ENCODE peak calls at places on chromosome 19, in six cellular contexts. E, Q, I, V, G and L are unnamed samples.

GRCh38 chr19:21638776-21639175 is 128.6 kb downstream of the ZNF100 start:
- DNase-seq in E (no peak), Q (no peak), I (no peak), V (no peak), G (no peak), L (no peak)

GRCh38 chr19:18364826-18365528 is 21.0 kb upstream of the GDF15 start:
- DNase-seq in E (no peak), Q (peak), I (no peak), V (no peak), G (peak), L (no peak)

GRCh38 chr19:34475975-34476594 is 5.5 kb upstream of the WTIP start:
- DNase-seq in E (no peak), Q (no peak), I (no peak), V (no peak), G (no peak), L (no peak)

GRCh38 chr19:869245-870177 is 10.0 kb downstream of the CFD start:
- DNase-seq in E (no peak), Q (peak), I (no peak), V (no peak), G (peak), L (no peak)

GRCh38 chr19:53007200-53008054 is 6.3 kb upstream of the ERVV-1 start:
- DNase-seq in E (no peak), Q (no peak), I (no peak), V (no peak), G (no peak), L (no peak)

GRCh38 chr19:8615813-8616596 is 5.5 kb upstream of the ADAMTS10 start:
- DNase-seq in E (no peak), Q (peak), I (peak), V (peak), G (peak), L (no peak)

GRCh38 chr19:28327905-28328304 is 885.0 kb downstream of the UQCRFS1 start:
- DNase-seq in E (no peak), Q (no peak), I (no peak), V (no peak), G (no peak), L (no peak)

GRCh38 chr19:1336079-1336684 is 47.5 kb upstream of the NDUFS7 start:
- DNase-seq in E (peak), Q (no peak), I (no peak), V (no peak), G (no peak), L (no peak)

GRCh38 chr19:30649149-30649548 is 277.0 kb downstream of the ZNF536 start:
- DNase-seq in E (no peak), Q (no peak), I (no peak), V (no peak), G (no peak), L (no peak)

GRCh38 chr19:55433292-55433691 is 9.8 kb downstream of the SHISA7 start:
- DNase-seq in E (no peak), Q (no peak), I (no peak), V (no peak), G (no peak), L (no peak)

GRCh38 chr19:1324792-1325567 is 39.3 kb downstream of the EFNA2 start:
- DNase-seq in E (no peak), Q (peak), I (no peak), V (peak), G (peak), L (no peak)

GRCh38 chr19:22257916-22258315 is 28.3 kb upstream of the ZNF729 start:
- DNase-seq in E (no peak), Q (no peak), I (no peak), V (no peak), G (no peak), L (no peak)

GRCh38 chr19:6100284-6100915 is 9.9 kb downstream of the RFX2 start:
- DNase-seq in E (no peak), Q (no peak), I (no peak), V (no peak), G (no peak), L (no peak)

GRCh38 chr19:2282062-2282861 is at the start of gene PEAK3:
- DNase-seq in E (no peak), Q (no peak), I (no peak), V (peak), G (no peak), L (peak)

GRCh38 chr19:46016426-46017094 is 6.3 kb downstream of the PGLYRP1 start:
- DNase-seq in E (peak), Q (peak), I (peak), V (peak), G (peak), L (peak)

GRCh38 chr19:33580026-33580644 is 41.6 kb upstream of the CHST8 start:
- DNase-seq in E (no peak), Q (no peak), I (peak), V (no peak), G (no peak), L (no peak)

GRCh38 chr19:2461751-2462634 is 5.2 kb upstream of the LMNB2 start:
- DNase-seq in E (peak), Q (peak), I (no peak), V (no peak), G (peak), L (peak)

GRCh38 chr19:33365676-33366075 is 7.8 kb upstream of the CEBPG start:
- DNase-seq in E (no peak), Q (no peak), I (no peak), V (no peak), G (no peak), L (no peak)

GRCh38 chr19:1591421-1592022 is 1.1 kb downstream of the MBD3 start:
- DNase-seq in E (no peak), Q (no peak), I (no peak), V (no peak), G (no peak), L (no peak)

GRCh38 chr19:2952953-2953481 is 8.2 kb upstream of the ZNF77 start:
- DNase-seq in E (no peak), Q (no peak), I (peak), V (no peak), G (no peak), L (no peak)

GRCh38 chr19:54523403-54523802 is 20.8 kb downstream of the LAIR2 start:
- DNase-seq in E (no peak), Q (no peak), I (no peak), V (no peak), G (peak), L (no peak)

GRCh38 chr19:34995551-34995950 is 4.6 kb upstream of the GRAMD1A start:
- DNase-seq in E (no peak), Q (no peak), I (no peak), V (no peak), G (no peak), L (no peak)

GRCh38 chr19:14248578-14249011 is 42.6 kb upstream of the ADGRL1 start:
- DNase-seq in E (no peak), Q (peak), I (peak), V (peak), G (no peak), L (peak)

GRCh38 chr19:56718231-56718630 is 46.7 kb upstream of the ZNF835 start:
- DNase-seq in E (no peak), Q (no peak), I (no peak), V (no peak), G (no peak), L (no peak)

GRCh38 chr19:55579766-55580621 is 654 bp downstream of the ZNF579 start:
- DNase-seq in E (no peak), Q (no peak), I (no peak), V (no peak), G (no peak), L (no peak)

GRCh38 chr19:29526730-29527499 is 1.1 kb downstream of the VSTM2B start:
- DNase-seq in E (no peak), Q (no peak), I (no peak), V (peak), G (no peak), L (no peak)

GRCh38 chr19:45638930-45639729 is at the start of gene EML2:
- DNase-seq in E (peak), Q (no peak), I (peak), V (no peak), G (no peak), L (no peak)

GRCh38 chr19:4094761-4095487 is 28.2 kb upstream of the ZBTB7A start:
- DNase-seq in E (no peak), Q (no peak), I (no peak), V (no peak), G (no peak), L (no peak)

GRCh38 chr19:3008994-3009393 is 20.1 kb downstream of the TLE2 start:
- DNase-seq in E (no peak), Q (no peak), I (no peak), V (no peak), G (no peak), L (no peak)